ENCODE peak calls at places on chromosomes 3 and 15, in four cellular contexts. A is fibroblast of lung, Q is HCT116, G is kidney. S is an unnamed sample.

GRCh38 chr15:27844018-27844666 is 255.0 kb downstream of the OCA2 start:
- DNase-seq in A (peak; percentile 94), G (no peak), Q (no peak), S (peak; percentile 1)

GRCh38 chr15:75168374-75168773 is 33.3 kb upstream of the C15orf39 start:
- DNase-seq in G (no peak), A (no peak), Q (no peak), S (no peak)

GRCh38 chr3:123587399-123587798 is 2.5 kb upstream of the HACD2 start:
- DNase-seq in G (no peak), Q (no peak), A (no peak), S (no peak)

GRCh38 chr3:31103623-31104180 is 209.2 kb upstream of the GADL1 start:
- DNase-seq in A (peak; percentile 44), Q (no peak), G (no peak), S (peak; percentile 23)

GRCh38 chr15:73930371-73930770 is 4.1 kb downstream of the LOXL1 start:
- DNase-seq in G (peak; percentile 89), A (peak; percentile 98), Q (no peak), S (no peak)

GRCh38 chr15:88032787-88033186 is 223.8 kb downstream of the NTRK3 start:
- DNase-seq in Q (peak; percentile 8), G (no peak), A (peak; percentile 39), S (no peak)

GRCh38 chr3:52076900-52077299 is 20.5 kb upstream of the DUSP7 start:
- DNase-seq in A (no peak), Q (no peak), G (no peak), S (no peak)

GRCh38 chr3:10753964-10754363 is 62.1 kb upstream of the SLC6A11 start:
- DNase-seq in A (peak; percentile 32), G (no peak), Q (no peak), S (no peak)

GRCh38 chr3:184796551-184796950 is 15.4 kb upstream of the VPS8 start:
- DNase-seq in G (no peak), A (no peak), Q (no peak), S (no peak)

GRCh38 chr3:28013864-28014473 is 227.4 kb upstream of the CMC1 start:
- DNase-seq in Q (no peak), G (no peak), A (no peak), S (no peak)

GRCh38 chr3:75220932-75221331 is 443.2 kb upstream of the FRG2C start:
- DNase-seq in Q (no peak), G (no peak), A (no peak), S (no peak)

GRCh38 chr3:19052874-19053273 is 95.4 kb upstream of the KCNH8 start:
- DNase-seq in A (no peak), G (no peak), Q (no peak), S (no peak)

GRCh38 chr3:183517656-183518055 is 37.9 kb downstream of the KLHL6 start:
- DNase-seq in A (no peak), G (no peak), Q (no peak), S (no peak)

GRCh38 chr3:72177075-72178050 is 392.4 kb upstream of the PROK2 start:
- DNase-seq in G (peak; percentile 87), A (peak; percentile 57), Q (no peak), S (peak; percentile 23)

GRCh38 chr15:100853676-100854440 is 25.8 kb upstream of the ALDH1A3 start:
- DNase-seq in A (no peak), Q (no peak), G (no peak), S (no peak)

GRCh38 chr3:85681906-85682305 is 723.1 kb downstream of the CADM2 start:
- DNase-seq in Q (no peak), G (no peak), A (no peak), S (no peak)

GRCh38 chr3:161295325-161295724 is 74.2 kb downstream of the NMD3 start:
- DNase-seq in Q (no peak), G (no peak), A (peak; percentile 50), S (no peak)

GRCh38 chr3:37909067-37909911 is 47.6 kb downstream of the CTDSPL start:
- DNase-seq in G (no peak), Q (no peak), A (no peak), S (no peak)

GRCh38 chr3:100492810-100493140 is 356 bp downstream of the TMEM45A start:
- DNase-seq in G (no peak), Q (no peak), A (no peak), S (no peak)
- H3K9ac ChIP-seq in G (no peak overlapping the region), Q (peak overlapping the region; percentile 43), A (peak overlapping the region; percentile 66), S (peak overlapping the region; percentile 84)

GRCh38 chr15:92907229-92907628 is 7.1 kb downstream of the CHD2 start:
- DNase-seq in Q (no peak), G (no peak), A (peak; percentile 58), S (no peak)

GRCh38 chr15:92907880-92908279 is 7.8 kb downstream of the CHD2 start:
- DNase-seq in Q (no peak), A (peak; percentile 94), G (no peak), S (no peak)

GRCh38 chr15:92908369-92909057 is 8.4 kb downstream of the CHD2 start:
- DNase-seq in A (no peak), G (no peak), Q (no peak), S (no peak)

GRCh38 chr15:92909131-92909781 is 9.1 kb downstream of the CHD2 start:
- DNase-seq in G (no peak), A (peak; percentile 78), Q (no peak), S (no peak)

DNA sequence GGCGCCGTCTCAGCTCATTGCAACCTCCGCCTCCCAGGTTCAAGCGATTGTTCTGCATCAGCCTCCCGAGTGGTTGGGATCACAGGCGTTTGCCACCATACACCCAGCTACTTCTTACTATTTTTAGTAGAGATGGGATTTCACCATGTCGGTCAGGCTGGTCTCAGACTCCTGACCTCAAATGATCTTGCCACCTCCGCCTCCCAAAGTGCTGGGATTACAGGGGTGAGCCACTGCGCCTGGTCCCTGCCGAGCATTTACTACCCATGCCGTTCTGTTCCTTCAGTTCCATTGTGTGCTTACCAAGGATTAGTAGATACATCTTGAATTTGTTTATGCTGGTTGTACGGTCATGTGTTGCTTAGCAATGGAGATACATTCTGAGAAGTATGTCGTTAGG is 10.3 kb downstream of the CHD2 start:
- DNase-seq in A (no peak), Q (no peak), G (no peak), S (no peak)
- H3K9ac ChIP-seq in A (no peak overlapping the region), Q (no peak overlapping the region), G (no peak overlapping the region), S (no peak overlapping the region)

GRCh38 chr3:147915057-147915456 is 505.9 kb downstream of the ZIC1 start:
- DNase-seq in Q (no peak), G (no peak), A (peak; percentile 70), S (no peak)
- H3K9ac ChIP-seq in Q (no peak overlapping the region), G (no peak overlapping the region), A (no peak overlapping the region), S (no peak overlapping the region)

DNA sequence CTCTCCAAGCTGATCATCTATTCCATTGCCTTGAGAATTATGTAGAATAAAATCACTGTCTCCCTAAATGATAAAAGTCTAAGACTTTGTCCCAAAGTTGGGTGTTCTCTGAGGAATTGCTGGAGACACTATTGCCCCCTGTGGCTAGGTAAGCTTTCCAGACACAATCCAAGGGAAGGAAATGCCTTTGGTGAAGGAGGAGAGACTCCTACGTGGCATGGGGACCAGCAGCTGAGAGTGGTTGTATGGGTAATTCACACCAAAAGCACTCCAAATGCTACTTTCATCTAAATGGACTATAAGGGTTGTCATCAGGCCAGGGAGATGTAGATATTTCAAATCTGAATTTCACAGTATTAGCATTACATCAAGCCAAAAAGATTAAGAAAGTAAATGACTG is 400.9 kb upstream of the THBS1 start:
- DNase-seq in A (no peak), Q (no peak), G (no peak), S (no peak)
- H3K9ac ChIP-seq in A (no peak overlapping the region), Q (no peak overlapping the region), G (no peak overlapping the region), S (no peak overlapping the region)